ENCODE peak calls at places on chromosomes 12 and 14, in ten cellular contexts. R is NCI-H446 treated with DMSO at 0.1 percent for 48 hours, E is amniotic stem cell, C is pancreas, N is progenitor cell of endocrine pancreas, X is K562, J is natural killer cell, L is bronchial epithelial cell, W is endothelial cell, O is heart right ventricle. U is an unnamed sample.

GRCh38 chr12:12323606-12324005 is 26.4 kb downstream of the MANSC1 start:
- DNase-seq in R (no peak), E (no peak), C (no peak), N (no peak), X (no peak), J (no peak), L (no peak), W (no peak), O (no peak), U (no peak)

GRCh38 chr12:131088701-131089525 is 135.2 kb downstream of the ADGRD1 start:
- DNase-seq in R (no peak), E (no peak), C (peak), N (peak), X (no peak), J (no peak), L (no peak), W (no peak), O (no peak), U (no peak)

GRCh38 chr12:6201199-6201608 is 1.0 kb downstream of the CD9 start:
- DNase-seq in R (no peak), E (no peak), C (peak), N (no peak), X (no peak), J (no peak), L (no peak), W (no peak), O (no peak), U (peak)

GRCh38 chr12:75190846-75191245 is 18.8 kb downstream of the KCNC2 start:
- DNase-seq in R (no peak), E (no peak), C (no peak), N (no peak), X (no peak), J (no peak), L (peak), W (no peak), O (no peak), U (no peak)

GRCh38 chr12:102010265-102010994 is 51.4 kb downstream of the WASHC3 start:
- DNase-seq in R (no peak), E (no peak), C (no peak), N (no peak), X (no peak), J (no peak), L (no peak), W (no peak), O (no peak), U (no peak)

GRCh38 chr12:61302282-61302681 is 957.9 kb upstream of the USP15 start:
- DNase-seq in R (no peak), E (no peak), C (no peak), N (no peak), X (no peak), J (no peak), L (no peak), W (no peak), O (no peak), U (no peak)

GRCh38 chr12:58629376-58629775 is 290.9 kb downstream of the LRIG3 start:
- DNase-seq in R (no peak), E (no peak), C (no peak), N (no peak), X (no peak), J (no peak), L (peak), W (no peak), O (no peak), U (no peak)

GRCh38 chr14:74793506-74794155 is 30.5 kb downstream of the YLPM1 start:
- DNase-seq in R (no peak), E (no peak), C (no peak), N (no peak), X (peak), J (no peak), L (no peak), W (peak), O (no peak), U (peak)

U was measured in T47D.